ENCODE peak calls at places on chromosomes 11 and 22, in six cellular contexts. M is K562, X is HepG2, F is H1, Y is GM12891, Z is GM12878. H is an unnamed sample.

GRCh38 chr22:31828739-31829138 is 74.9 kb downstream of the DEPDC5 start:
- DNase-seq in Y (no peak), F (no peak), M (no peak), X (no peak), Z (peak; percentile 43), H (no peak)

GRCh38 chr11:94537051-94537600 is 6.6 kb upstream of the FUT4 start:
- DNase-seq in Z (no peak), M (no peak), F (no peak), X (no peak), Y (no peak), H (no peak)

GRCh38 chr11:131675489-131675888 is 305.1 kb downstream of the NTM start:
- DNase-seq in F (no peak), M (no peak), Y (no peak), X (no peak), Z (no peak), H (no peak)

GRCh38 chr22:27240298-27240885 is 561.2 kb downstream of the MN1 start:
- DNase-seq in Z (no peak), Y (no peak), X (no peak), F (no peak), M (no peak), H (no peak)

GRCh38 chr11:124482362-124483147 is 37.1 kb upstream of the OR8B8 start:
- DNase-seq in M (no peak), F (no peak), Z (no peak), Y (no peak), X (no peak), H (no peak)

GRCh38 chr11:101126551-101127347 is 2.9 kb downstream of the PGR start:
- DNase-seq in Y (no peak), Z (no peak), F (peak; percentile 47), X (no peak), M (peak; percentile 20), H (no peak)

GRCh38 chr11:116229581-116229980 is 543.2 kb downstream of the BUD13 start:
- DNase-seq in F (no peak), M (no peak), Z (no peak), Y (no peak), X (no peak), H (no peak)

GRCh38 chr22:26673485-26673884 is 16.1 kb downstream of the MIAT start:
- DNase-seq in Z (no peak), X (no peak), M (no peak), Y (no peak), F (no peak), H (no peak)

GRCh38 chr11:28448186-28448585 is 340.0 kb downstream of the METTL15 start:
- DNase-seq in X (no peak), Y (no peak), M (no peak), F (no peak), Z (no peak), H (no peak)

GRCh38 chr22:45218974-45219373 is 21.7 kb downstream of the KIAA0930 start:
- DNase-seq in Y (peak; percentile 59), F (no peak), X (no peak), Z (peak; percentile 20), M (no peak), H (no peak)

GRCh38 chr11:35106595-35106994 is 32.4 kb upstream of the CD44 start:
- DNase-seq in F (no peak), Z (no peak), Y (no peak), X (no peak), M (no peak), H (no peak)

GRCh38 chr11:83521647-83522596 is 235.8 kb upstream of the CCDC90B start:
- DNase-seq in Z (no peak), X (peak; percentile 15), F (no peak), Y (no peak), M (no peak), H (no peak)

GRCh38 chr11:104946907-104947306 is 21.5 kb downstream of the CASP4 start:
- DNase-seq in Z (peak; percentile 27), M (peak; percentile 12), Y (no peak), F (no peak), X (peak; percentile 78), H (no peak)

DNA sequence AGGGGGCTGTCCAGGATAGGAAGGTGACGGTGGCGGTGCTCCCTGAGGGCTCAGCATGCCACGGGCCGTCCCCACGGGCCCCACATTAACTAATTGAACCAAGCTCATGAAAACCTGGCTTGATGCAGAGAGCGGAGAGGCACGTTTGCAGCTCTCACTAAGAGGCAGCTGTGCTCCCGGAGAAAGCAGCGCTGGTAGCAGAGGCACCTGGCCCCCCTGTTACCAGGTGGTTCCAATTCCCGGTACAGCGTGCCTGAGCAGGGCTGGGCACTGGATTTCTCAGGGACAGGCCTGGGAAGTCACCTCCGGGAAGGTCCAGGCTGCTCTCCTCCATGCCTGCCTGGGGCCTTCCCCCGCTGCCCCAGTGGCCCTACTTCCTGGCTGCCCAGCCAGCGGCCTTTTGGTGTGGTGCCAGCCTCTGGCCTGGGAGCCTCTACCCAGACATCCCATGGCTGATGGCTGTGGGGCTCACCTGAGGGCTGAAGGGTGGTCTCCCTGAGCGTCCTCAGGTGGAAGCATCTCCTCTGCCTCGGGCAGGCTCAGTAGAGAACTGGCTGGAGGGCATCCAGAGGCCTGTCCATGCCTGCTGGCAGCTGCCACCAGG is 1.2 kb downstream of the KCNQ1 start:
- DNase-seq in Y (no peak), X (no peak), Z (no peak), M (no peak), F (no peak), H (no peak)
- TF ChIP-seq POLR2A in Y (no peak), X (no peak), Z (no peak), M (no peak), F (no peak), H (no peak)

GRCh38 chr11:39732002-39732401 is 1727.5 kb downstream of the LRRC4C start:
- DNase-seq in M (no peak), X (no peak), F (no peak), Y (no peak), Z (no peak), H (no peak)
- TF ChIP-seq TAF1 in M (no peak), X (no peak), F (no peak), Y (no peak), Z (no peak), H (no peak)

GRCh38 chr11:73598719-73599379 is 937 bp upstream of the FAM168A start:
- DNase-seq in X (no peak), F (no peak), Y (no peak), Z (no peak), M (no peak), H (no peak)

GRCh38 chr11:73597340-73597955 is 464 bp downstream of the FAM168A start:
- DNase-seq in X (no peak), M (peak; percentile 10), Z (no peak), F (no peak), Y (no peak), H (no peak)

GRCh38 chr11:73592640-73593039 is 5.3 kb downstream of the FAM168A start:
- DNase-seq in Z (no peak), M (no peak), X (no peak), F (no peak), Y (no peak), H (no peak)

GRCh38 chr11:73596547-73596946 is 1.4 kb downstream of the FAM168A start:
- DNase-seq in X (no peak), M (no peak), F (no peak), Z (no peak), Y (no peak), H (no peak)

GRCh38 chr11:73597956-73598718 is at the start of gene FAM168A:
- DNase-seq in M (peak; percentile 92), F (peak; percentile 89), Y (peak; percentile 93), X (peak; percentile 97), Z (peak; percentile 86), H (peak; percentile 90)
- TF ChIP-seq POLR2A in M (peak; percentile 81), F (peak; percentile 79), Y (peak; percentile 68), X (peak; percentile 50), Z (peak; percentile 71), H (peak; percentile 66)

DNA sequence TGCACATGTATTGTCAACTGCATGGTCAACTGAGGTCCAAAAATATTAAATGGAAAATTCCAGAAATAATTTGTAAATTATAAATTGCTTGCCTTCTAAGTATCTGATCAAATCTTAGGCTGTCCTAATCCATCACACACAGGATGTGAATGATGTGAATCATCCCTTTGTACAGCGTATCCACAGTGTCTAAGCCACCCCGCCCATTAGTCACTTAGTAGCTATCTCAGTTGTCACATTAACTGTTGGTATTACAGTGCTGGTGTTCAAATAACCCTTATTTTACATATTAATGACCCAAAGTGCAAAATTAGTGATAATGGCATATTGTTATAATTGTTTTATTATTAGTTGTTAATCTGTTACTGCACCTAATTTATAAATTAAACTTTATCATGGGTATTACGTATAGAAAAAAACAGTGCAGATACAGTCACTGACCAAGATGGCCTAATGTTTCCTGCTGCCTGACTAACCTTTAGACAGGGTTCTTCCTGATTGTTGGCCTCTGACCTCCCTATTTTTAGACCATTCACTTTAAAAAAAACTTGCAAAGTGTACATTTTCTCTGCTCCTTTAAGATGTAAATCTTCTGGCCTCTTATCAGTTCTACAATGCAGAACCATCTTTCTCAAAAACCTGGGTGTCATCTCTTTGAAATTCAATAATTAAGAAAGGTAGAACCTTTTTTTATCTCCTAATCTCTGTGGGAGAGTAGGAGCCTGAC is 2.9 kb upstream of the SVIP start:
- DNase-seq in M (peak; percentile 32), X (peak; percentile 15), Z (no peak), Y (no peak), F (no peak), H (no peak)
- TF ChIP-seq TAF1 in M (no peak), X (no peak), Z (no peak), Y (no peak), F (no peak), H (no peak)

GRCh38 chr22:47298017-47298820 is 535.8 kb downstream of the TBC1D22A start:
- DNase-seq in Z (no peak), Y (no peak), F (no peak), X (no peak), M (no peak), H (no peak)

GRCh38 chr22:47295982-47296381 is 533.5 kb downstream of the TBC1D22A start:
- DNase-seq in Z (no peak), X (no peak), M (no peak), Y (no peak), F (no peak), H (no peak)

GRCh38 chr22:47295226-47295901 is 532.9 kb downstream of the TBC1D22A start:
- DNase-seq in Y (no peak), X (no peak), M (no peak), Z (no peak), F (no peak), H (no peak)

GRCh38 chr22:47297261-47298016 is 535.0 kb downstream of the TBC1D22A start:
- DNase-seq in F (no peak), Z (no peak), Y (no peak), X (no peak), M (no peak), H (no peak)

DNA sequence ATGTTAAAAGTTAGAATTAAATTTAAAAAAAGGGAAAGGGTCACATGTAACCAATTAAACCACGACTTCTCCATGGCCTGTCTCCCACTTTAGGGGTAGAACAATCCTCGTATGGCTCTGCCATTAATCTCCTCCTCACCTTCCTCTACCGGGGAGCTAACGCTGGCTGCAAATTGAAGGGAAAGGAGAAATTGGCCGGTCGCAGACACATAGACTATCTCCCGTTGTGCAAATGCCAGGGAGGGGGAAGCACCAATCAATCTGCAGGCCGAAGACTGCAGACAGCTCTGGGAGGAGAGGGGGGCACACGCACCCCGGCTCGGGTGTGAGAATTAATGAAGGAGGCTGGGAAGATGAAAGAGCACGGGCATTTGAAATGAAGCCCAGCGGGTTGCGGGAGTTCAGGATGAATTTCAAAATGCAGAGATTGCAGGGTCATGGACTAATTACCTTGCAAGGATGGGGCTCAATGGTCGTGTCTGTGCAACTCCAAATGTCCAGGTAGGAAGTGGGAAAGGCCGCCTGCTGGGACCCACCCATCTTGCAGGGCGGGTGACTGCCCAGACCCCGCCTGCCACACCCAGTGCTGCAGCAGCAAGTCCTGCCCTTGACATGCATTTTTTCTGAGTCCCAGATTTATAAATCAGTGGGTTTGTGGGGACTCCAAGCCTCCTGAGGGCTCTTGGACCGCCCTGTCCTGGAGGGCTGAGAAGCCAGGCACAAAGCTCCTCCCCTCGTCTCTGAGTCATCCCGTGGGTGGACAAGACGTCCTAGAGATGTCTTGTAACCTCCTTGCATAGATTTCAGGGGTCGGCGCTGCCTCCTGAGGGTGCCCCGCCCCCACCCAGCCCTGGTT is 534.2 kb downstream of the TBC1D22A start:
- DNase-seq in F (no peak), X (no peak), M (no peak), Y (no peak), Z (no peak), H (no peak)
- TF ChIP-seq POLR2A in F (no peak), X (no peak), M (no peak), Y (no peak), Z (no peak), H (no peak)

H was measured in GM12892.